ENCODE peak calls at places on chromosomes 1 and 21, in seven cellular contexts. G, Y, C, W, O, B and Q are unnamed samples.

GRCh38 chr1:241706967-241707366 is 54.9 kb downstream of the WDR64 start:
- DNase-seq in W (no peak), Y (no peak), O (no peak), G (no peak), C (no peak), B (no peak), Q (peak; percentile 56)

GRCh38 chr1:64836792-64837191 is 91.9 kb downstream of the RAVER2 start:
- DNase-seq in C (no peak), B (no peak), Y (no peak), G (no peak), W (no peak), O (no peak), Q (no peak)

GRCh38 chr1:42845193-42845592 is 1.2 kb upstream of the ZNF691 start:
- DNase-seq in Y (no peak), G (no peak), C (no peak), W (no peak), O (no peak), B (no peak), Q (no peak)

GRCh38 chr1:109803901-109804331 is 40.2 kb upstream of the EPS8L3 start:
- DNase-seq in Y (no peak), B (no peak), G (no peak), W (no peak), O (no peak), C (no peak), Q (no peak)

GRCh38 chr1:200659269-200659668 is 10.4 kb downstream of the DDX59 start:
- DNase-seq in B (no peak), G (no peak), W (no peak), Y (no peak), C (no peak), O (no peak), Q (peak; percentile 29)

GRCh38 chr1:197911857-197912696 is 5.1 kb upstream of the LHX9 start:
- DNase-seq in C (no peak), B (no peak), W (no peak), G (no peak), O (no peak), Y (no peak), Q (no peak)

GRCh38 chr1:108646661-108647269 is 14.1 kb downstream of the HENMT1 start:
- DNase-seq in W (peak; percentile 62), G (peak; percentile 32), C (peak; percentile 65), O (peak; percentile 76), B (no peak), Y (no peak), Q (no peak)

GRCh38 chr1:223363057-223363855 is 720 bp downstream of the SUSD4 start:
- DNase-seq in Y (no peak), G (peak; percentile 76), W (no peak), C (peak; percentile 27), O (no peak), B (no peak), Q (no peak)

GRCh38 chr21:43340491-43341348 is 86.2 kb downstream of the SIK1 start:
- DNase-seq in B (no peak), G (no peak), Y (no peak), W (no peak), C (no peak), O (no peak), Q (no peak)

GRCh38 chr1:181951213-181951612 is 110.3 kb downstream of the ZNF648 start:
- DNase-seq in B (no peak), G (no peak), W (no peak), C (no peak), O (no peak), Y (no peak), Q (no peak)

GRCh38 chr1:241808265-241808664 is 39.7 kb upstream of the EXO1 start:
- DNase-seq in C (no peak), O (no peak), Y (no peak), B (no peak), G (no peak), W (no peak), Q (no peak)